ENCODE peak calls at places on chromosomes 2 and 18, in six cellular contexts. X is left ventricle myocardium inferior, J is fibroblast of mammary gland, E is AG04450, U is NCI-H2081, K is HT1080. D is an unnamed sample.

GRCh38 chr2:223734346-223734745 is 103.0 kb downstream of the AP1S3 start:
- DNase-seq in X (no peak), E (no peak), J (peak), K (no peak), U (no peak), D (no peak)

GRCh38 chr2:198351647-198352046 is 547.3 kb downstream of the PLCL1 start:
- DNase-seq in U (no peak), E (no peak), J (no peak), K (no peak), X (no peak), D (no peak)

GRCh38 chr2:220096406-220096805 is 469.0 kb downstream of the SLC4A3 start:
- DNase-seq in X (no peak), E (no peak), J (no peak), U (no peak), K (peak), D (no peak)

GRCh38 chr2:184589261-184589660 is 9.1 kb upstream of the ZNF804A start:
- DNase-seq in K (no peak), E (no peak), J (no peak), U (no peak), X (no peak), D (no peak)

GRCh38 chr2:106272202-106272807 is 78.2 kb upstream of the UXS1 start:
- DNase-seq in J (no peak), K (no peak), E (no peak), X (no peak), U (no peak), D (no peak)

GRCh38 chr18:7158201-7158600 is 40.6 kb upstream of the LAMA1 start:
- DNase-seq in J (peak), U (no peak), E (peak), K (peak), X (no peak), D (peak)

GRCh38 chr18:3002766-3003165 is 10.2 kb downstream of the LPIN2 start:
- DNase-seq in X (no peak), U (no peak), K (no peak), J (no peak), E (no peak), D (no peak)

GRCh38 chr2:235204923-235205322 is 253.1 kb downstream of the SH3BP4 start:
- DNase-seq in J (peak), E (no peak), K (no peak), U (no peak), X (no peak), D (no peak)

GRCh38 chr2:168254158-168254935 is 7.0 kb upstream of the STK39 start:
- DNase-seq in J (no peak), X (no peak), U (no peak), E (no peak), K (peak), D (no peak)

GRCh38 chr18:46061387-46061786 is 10.7 kb downstream of the PSTPIP2 start:
- DNase-seq in E (no peak), U (no peak), K (no peak), J (no peak), X (no peak), D (no peak)

GRCh38 chr18:22099925-22100324 is 69.5 kb upstream of the GATA6 start:
- DNase-seq in E (no peak), X (no peak), U (no peak), J (no peak), K (no peak), D (no peak)

GRCh38 chr2:197293252-197294007 is 17.1 kb downstream of the ANKRD44 start:
- DNase-seq in J (no peak), E (no peak), X (no peak), U (no peak), K (peak), D (no peak)

GRCh38 chr18:48851563-48851962 is 99.2 kb downstream of the SMAD7 start:
- DNase-seq in E (no peak), X (peak), K (no peak), U (no peak), J (no peak), D (no peak)

GRCh38 chr18:68694316-68694715 is 20.6 kb downstream of the TMX3 start:
- DNase-seq in X (no peak), J (no peak), K (no peak), E (no peak), U (no peak), D (no peak)

GRCh38 chr2:120397362-120397811 is 51.5 kb downstream of the INHBB start:
- DNase-seq in E (no peak), U (no peak), J (no peak), K (no peak), X (no peak), D (peak)

GRCh38 chr2:161199885-161200284 is 39.7 kb downstream of the TANK start:
- DNase-seq in E (no peak), X (no peak), K (no peak), J (no peak), U (no peak), D (no peak)

GRCh38 chr2:26623541-26624497 is 17.3 kb downstream of the CIB4 start:
- DNase-seq in K (peak), E (no peak), J (peak), U (no peak), X (no peak), D (no peak)

GRCh38 chr2:43024515-43024962 is 201.9 kb downstream of the ZFP36L2 start:
- DNase-seq in J (peak), E (no peak), K (peak), X (peak), U (peak), D (peak)

GRCh38 chr2:36615214-36615613 is 17.2 kb upstream of the FEZ2 start:
- DNase-seq in K (peak), J (peak), E (no peak), U (no peak), X (no peak), D (no peak)